ENCODE peak calls at places on chromosomes 5 and 9, in ten cellular contexts. G, H, E, T, W, X, P, F, B and V are unnamed samples.

GRCh38 chr5:117680421-117680820 is 1105.8 kb upstream of the SEMA6A start:
- DNase-seq in G (no peak), H (no peak), E (no peak), T (no peak), W (no peak), X (no peak), P (peak), F (no peak), B (no peak), V (no peak)

GRCh38 chr5:143606043-143606752 is 202.7 kb upstream of the NR3C1 start:
- DNase-seq in G (no peak), H (no peak), E (no peak), T (no peak), W (no peak), X (no peak), P (no peak), F (no peak), B (no peak), V (no peak)

GRCh38 chr9:84697494-84698114 is 28.1 kb downstream of the NTRK2 start:
- DNase-seq in G (peak), H (peak), E (peak), T (no peak), W (peak), X (peak), P (peak), F (peak), B (peak), V (peak)

GRCh38 chr9:119773823-119774222 is 404.6 kb upstream of the BRINP1 start:
- DNase-seq in G (no peak), H (no peak), E (no peak), T (no peak), W (no peak), X (no peak), P (no peak), F (no peak), B (no peak), V (no peak)

GRCh38 chr5:67292201-67292940 is 95.8 kb upstream of the CD180 start:
- DNase-seq in G (no peak), H (no peak), E (no peak), T (no peak), W (no peak), X (no peak), P (no peak), F (no peak), B (no peak), V (no peak)

GRCh38 chr5:179135441-179136215 is 75.5 kb downstream of the ZNF354C start:
- DNase-seq in G (no peak), H (no peak), E (no peak), T (no peak), W (no peak), X (no peak), P (no peak), F (no peak), B (no peak), V (no peak)

GRCh38 chr9:81822967-81823366 is 105.3 kb upstream of the SPATA31D4 start:
- DNase-seq in G (no peak), H (no peak), E (no peak), T (no peak), W (no peak), X (no peak), P (peak), F (no peak), B (no peak), V (no peak)

GRCh38 chr9:70578720-70579119 is 164.3 kb upstream of the KLF9 start:
- DNase-seq in G (no peak), H (no peak), E (no peak), T (no peak), W (no peak), X (no peak), P (no peak), F (no peak), B (no peak), V (no peak)

GRCh38 chr5:68193481-68194036 is 22.0 kb upstream of the PIK3R1 start:
- DNase-seq in G (no peak), H (no peak), E (peak), T (no peak), W (no peak), X (no peak), P (no peak), F (no peak), B (no peak), V (no peak)

GRCh38 chr5:34817558-34818351 is 21.2 kb upstream of the TTC23L start:
- DNase-seq in G (no peak), H (no peak), E (no peak), T (no peak), W (no peak), X (no peak), P (peak), F (no peak), B (no peak), V (no peak)

GRCh38 chr9:133475292-133475941 is 3.5 kb downstream of the SLC2A6 start:
- DNase-seq in G (no peak), H (no peak), E (no peak), T (no peak), W (no peak), X (no peak), P (no peak), F (no peak), B (no peak), V (no peak)
- H3K27ac ChIP-seq in G (no peak), H (no peak), E (no peak), T (no peak), W (no peak), X (no peak), P (no peak), F (no peak), B (no peak), V (no peak)

GRCh38 chr5:141510160-141510559 is 21.3 kb downstream of the PCDHGC5 start:
- DNase-seq in G (no peak), H (no peak), E (no peak), T (no peak), W (no peak), X (no peak), P (no peak), F (no peak), B (no peak), V (no peak)

GRCh38 chr5:141508440-141508807 is 19.5 kb downstream of the PCDHGC5 start:
- DNase-seq in G (no peak), H (no peak), E (no peak), T (no peak), W (no peak), X (no peak), P (no peak), F (no peak), B (no peak), V (no peak)

GRCh38 chr5:141508808-141509611 is 20.1 kb downstream of the PCDHGC5 start:
- DNase-seq in G (peak), H (peak), E (peak), T (peak), W (peak), X (peak), P (peak), F (peak), B (no peak), V (peak)

GRCh38 chr5:141506381-141507155 is 17.7 kb downstream of the PCDHGC5 start:
- DNase-seq in G (no peak), H (no peak), E (no peak), T (no peak), W (no peak), X (no peak), P (no peak), F (no peak), B (no peak), V (no peak)

DNA sequence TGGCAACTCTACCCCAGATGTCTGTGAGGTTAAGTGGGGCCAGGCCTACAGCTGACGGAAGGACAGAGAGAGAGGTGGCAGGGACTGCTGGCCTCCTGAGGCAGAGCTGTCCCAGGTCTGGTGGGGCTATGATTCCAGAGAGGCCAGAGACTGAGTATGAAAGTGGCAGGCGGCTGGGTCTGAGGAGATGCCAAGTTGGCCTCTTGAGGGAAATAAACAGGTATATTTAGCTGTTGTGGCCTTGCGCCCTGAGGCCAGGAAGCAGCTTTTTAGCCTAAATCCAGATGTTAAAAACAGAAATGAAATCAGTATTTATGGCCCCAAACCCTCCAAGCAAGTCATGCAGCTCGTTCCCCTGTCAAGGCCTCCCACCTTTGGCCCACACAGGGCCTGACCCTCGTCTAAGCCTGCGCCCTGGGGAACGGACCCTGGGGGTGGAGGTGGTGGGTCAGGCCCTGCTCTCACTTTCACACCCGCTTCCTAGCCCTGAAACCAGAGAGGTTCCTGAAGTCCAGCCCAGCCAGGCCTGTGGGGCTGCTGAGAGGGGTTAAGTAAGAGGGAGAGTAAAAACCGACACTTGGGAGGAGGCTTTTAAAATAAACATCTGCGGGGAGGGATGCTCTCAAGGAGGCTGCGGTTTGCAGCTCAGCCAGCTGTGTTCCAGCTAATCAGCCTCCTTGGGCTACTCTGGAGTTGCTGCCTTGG is 18.7 kb downstream of the PCDHGC5 start:
- DNase-seq in G (peak), H (peak), E (no peak), T (peak), W (no peak), X (no peak), P (peak), F (no peak), B (no peak), V (no peak)
- H3K27ac ChIP-seq in G (peak), H (peak), E (no peak), T (peak), W (peak), X (peak), P (peak), F (no peak), B (no peak), V (peak)

DNA sequence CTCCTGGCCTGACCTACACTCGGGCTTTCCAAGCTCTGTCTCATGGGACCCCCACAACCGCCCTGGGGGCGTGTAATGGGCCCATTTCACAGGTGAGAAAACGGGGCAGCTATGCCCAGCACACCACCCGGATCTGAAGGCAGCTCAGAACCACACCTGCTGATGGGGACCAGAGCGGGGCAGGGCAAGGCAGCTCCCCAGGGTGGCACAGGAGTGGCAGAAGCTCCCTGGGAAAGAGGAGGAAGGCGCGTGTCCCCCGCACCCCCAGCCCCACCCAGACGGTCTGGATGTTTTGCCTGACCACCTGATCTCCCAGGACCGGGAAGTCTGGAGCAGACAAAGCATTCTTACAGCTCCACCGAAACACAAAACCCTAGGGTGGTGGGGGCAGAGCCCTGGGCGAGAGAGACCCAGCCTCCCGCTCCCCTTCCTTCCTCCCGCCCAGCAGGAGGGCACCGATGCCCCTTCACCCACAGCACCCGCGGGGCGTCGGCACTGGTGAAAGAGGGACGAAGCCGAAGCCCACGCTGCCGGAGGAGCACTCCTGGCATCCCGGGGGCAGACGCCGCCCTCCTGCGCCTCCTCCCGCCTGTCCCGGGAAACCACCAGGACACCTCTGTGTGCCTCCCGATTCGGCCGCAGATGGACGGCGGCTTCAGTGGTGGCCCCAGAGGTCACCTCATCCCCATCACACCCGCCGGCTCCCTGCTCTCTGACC is 14.5 kb downstream of the NOTCH1 start:
- DNase-seq in G (no peak), H (no peak), E (no peak), T (no peak), W (no peak), X (no peak), P (no peak), F (no peak), B (no peak), V (no peak)
- H3K27ac ChIP-seq in G (no peak), H (no peak), E (no peak), T (no peak), W (no peak), X (peak), P (no peak), F (peak), B (no peak), V (no peak)

DNA sequence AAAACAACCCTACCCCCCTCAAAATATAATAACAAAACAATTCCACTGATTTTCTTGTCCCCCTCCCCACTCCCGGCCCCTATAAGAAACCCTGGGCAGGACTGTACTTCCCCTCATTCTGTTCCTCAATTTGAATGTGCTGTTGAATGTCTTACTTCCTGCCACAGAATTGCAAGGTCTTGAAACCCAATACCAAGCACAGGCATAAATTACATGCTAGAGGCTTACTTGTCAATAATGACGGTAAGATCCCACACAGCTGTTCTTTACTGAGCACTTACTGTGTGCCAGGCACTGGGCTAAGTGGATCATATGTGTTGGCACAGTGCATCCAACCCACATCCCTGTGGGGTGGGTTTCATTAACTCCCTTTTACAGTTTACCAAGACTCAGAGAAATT is 63.3 kb downstream of the MVB12B start:
- DNase-seq in G (no peak), H (no peak), E (no peak), T (no peak), W (peak), X (no peak), P (no peak), F (no peak), B (no peak), V (no peak)
- H3K27ac ChIP-seq in G (peak), H (no peak), E (no peak), T (no peak), W (no peak), X (no peak), P (no peak), F (no peak), B (no peak), V (no peak)

GRCh38 chr9:134453776-134454175 is 127.5 kb downstream of the RXRA start:
- DNase-seq in G (no peak), H (no peak), E (no peak), T (no peak), W (no peak), X (no peak), P (no peak), F (no peak), B (no peak), V (no peak)

GRCh38 chr9:134455537-134455936 is 129.3 kb downstream of the RXRA start:
- DNase-seq in G (no peak), H (no peak), E (no peak), T (no peak), W (no peak), X (no peak), P (no peak), F (no peak), B (no peak), V (no peak)

GRCh38 chr9:134455010-134455409 is 128.8 kb downstream of the RXRA start:
- DNase-seq in G (no peak), H (no peak), E (no peak), T (no peak), W (no peak), X (no peak), P (no peak), F (no peak), B (no peak), V (no peak)

GRCh38 chr9:134455951-134456739 is 129.9 kb downstream of the RXRA start:
- DNase-seq in G (peak), H (peak), E (no peak), T (peak), W (peak), X (no peak), P (peak), F (peak), B (no peak), V (peak)

DNA sequence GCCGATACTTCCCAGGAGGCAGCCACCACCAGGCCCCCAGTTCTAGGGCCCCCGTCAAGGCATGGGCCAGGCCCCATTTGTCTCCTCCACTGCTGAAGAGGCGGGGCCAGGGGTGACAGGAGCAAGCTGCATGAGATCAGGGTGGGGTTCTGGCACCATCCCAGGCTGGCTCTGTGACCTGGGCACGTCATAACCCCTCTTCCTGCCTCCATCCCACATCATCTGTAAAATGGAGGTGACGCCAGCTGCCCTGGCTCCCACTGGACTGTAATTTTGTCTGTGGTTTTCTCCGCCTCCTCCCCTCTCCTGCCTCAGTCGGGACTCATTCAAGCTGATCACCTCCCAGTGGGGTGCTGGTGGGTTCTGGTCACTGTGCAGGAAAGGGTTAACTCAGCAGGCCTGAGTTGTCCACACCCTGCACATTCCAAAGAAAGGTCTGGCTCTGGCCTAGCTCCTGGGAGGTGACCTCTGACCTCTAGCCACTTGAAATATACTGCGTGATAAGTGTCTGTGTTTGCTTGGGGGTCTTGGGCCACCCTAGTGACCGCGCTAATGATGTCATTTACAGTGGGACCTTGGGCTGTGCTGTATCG is 128.2 kb downstream of the RXRA start:
- DNase-seq in G (no peak), H (no peak), E (no peak), T (no peak), W (no peak), X (no peak), P (peak), F (no peak), B (no peak), V (no peak)
- H3K27ac ChIP-seq in G (peak), H (no peak), E (no peak), T (peak), W (no peak), X (no peak), P (no peak), F (no peak), B (no peak), V (no peak)